ENCODE peak calls at places on chromosomes 16 and 17, in five cellular contexts. One of them, this sample, is unnamed.

GRCh38 chr17:17684901-17685774 is 3.9 kb downstream of the RAI1 start:
- DNase-seq in activated CD4-positive, alpha-beta T cell treated with anti-CD3 and anti-CD28 coated beads, Interleukin-2, amount 50 U/mL, for 1 hour: no peak
- DNase-seq in activated gamma-delta T cell treated with anti-CD3 and anti-CD28 coated beads, Interleukin-2, amount 50 U/mL, for 16 hours: no peak
- DNase-seq in NAMALWA: peak
- DNase-seq in fibroblast of the conjunctiva: peak
- DNase-seq in this sample: no peak

GRCh38 chr17:73695035-73695738 is 50.9 kb upstream of the SDK2 start:
- DNase-seq in NAMALWA: no peak
- DNase-seq in activated CD4-positive, alpha-beta T cell treated with anti-CD3 and anti-CD28 coated beads, Interleukin-2, amount 50 U/mL, for 1 hour: no peak
- DNase-seq in fibroblast of the conjunctiva: no peak
- DNase-seq in activated gamma-delta T cell treated with anti-CD3 and anti-CD28 coated beads, Interleukin-2, amount 50 U/mL, for 16 hours: no peak
- DNase-seq in this sample: no peak

GRCh38 chr16:57883480-57883879 is 81.2 kb upstream of the KIFC3 start:
- DNase-seq in activated CD4-positive, alpha-beta T cell treated with anti-CD3 and anti-CD28 coated beads, Interleukin-2, amount 50 U/mL, for 1 hour: no peak
- DNase-seq in NAMALWA: no peak
- DNase-seq in activated gamma-delta T cell treated with anti-CD3 and anti-CD28 coated beads, Interleukin-2, amount 50 U/mL, for 16 hours: no peak
- DNase-seq in fibroblast of the conjunctiva: no peak
- DNase-seq in this sample: no peak

GRCh38 chr17:5584971-5585794 is 874 bp upstream of the NLRP1 start:
- DNase-seq in activated gamma-delta T cell treated with anti-CD3 and anti-CD28 coated beads, Interleukin-2, amount 50 U/mL, for 16 hours: no peak
- DNase-seq in fibroblast of the conjunctiva: no peak
- DNase-seq in NAMALWA: no peak
- DNase-seq in activated CD4-positive, alpha-beta T cell treated with anti-CD3 and anti-CD28 coated beads, Interleukin-2, amount 50 U/mL, for 1 hour: no peak
- DNase-seq in this sample: peak

GRCh38 chr16:31141489-31142108 is 6.1 kb upstream of the PRSS8 start:
- DNase-seq in activated gamma-delta T cell treated with anti-CD3 and anti-CD28 coated beads, Interleukin-2, amount 50 U/mL, for 16 hours: no peak
- DNase-seq in NAMALWA: no peak
- DNase-seq in activated CD4-positive, alpha-beta T cell treated with anti-CD3 and anti-CD28 coated beads, Interleukin-2, amount 50 U/mL, for 1 hour: no peak
- DNase-seq in fibroblast of the conjunctiva: no peak
- DNase-seq in this sample: peak

GRCh38 chr17:40425741-40426140 is 8.0 kb upstream of the TOP2A start:
- DNase-seq in activated CD4-positive, alpha-beta T cell treated with anti-CD3 and anti-CD28 coated beads, Interleukin-2, amount 50 U/mL, for 1 hour: no peak
- DNase-seq in activated gamma-delta T cell treated with anti-CD3 and anti-CD28 coated beads, Interleukin-2, amount 50 U/mL, for 16 hours: no peak
- DNase-seq in fibroblast of the conjunctiva: no peak
- DNase-seq in NAMALWA: no peak
- DNase-seq in this sample: no peak

GRCh38 chr16:75188832-75189477 is 18.0 kb downstream of the CTRB2 start:
- DNase-seq in fibroblast of the conjunctiva: no peak
- DNase-seq in NAMALWA: no peak
- DNase-seq in activated gamma-delta T cell treated with anti-CD3 and anti-CD28 coated beads, Interleukin-2, amount 50 U/mL, for 16 hours: no peak
- DNase-seq in activated CD4-positive, alpha-beta T cell treated with anti-CD3 and anti-CD28 coated beads, Interleukin-2, amount 50 U/mL, for 1 hour: no peak
- DNase-seq in this sample: no peak

GRCh38 chr16:15643453-15644305 is 725 bp upstream of the MARF1 start:
- DNase-seq in activated gamma-delta T cell treated with anti-CD3 and anti-CD28 coated beads, Interleukin-2, amount 50 U/mL, for 16 hours: no peak
- DNase-seq in NAMALWA: peak
- DNase-seq in activated CD4-positive, alpha-beta T cell treated with anti-CD3 and anti-CD28 coated beads, Interleukin-2, amount 50 U/mL, for 1 hour: peak
- DNase-seq in fibroblast of the conjunctiva: peak
- DNase-seq in this sample: peak

GRCh38 chr17:6420173-6420641 is 14.7 kb downstream of the AIPL1 start:
- DNase-seq in activated CD4-positive, alpha-beta T cell treated with anti-CD3 and anti-CD28 coated beads, Interleukin-2, amount 50 U/mL, for 1 hour: peak
- DNase-seq in fibroblast of the conjunctiva: no peak
- DNase-seq in NAMALWA: no peak
- DNase-seq in activated gamma-delta T cell treated with anti-CD3 and anti-CD28 coated beads, Interleukin-2, amount 50 U/mL, for 16 hours: no peak
- DNase-seq in this sample: no peak

GRCh38 chr16:67396775-67397450 is 3.6 kb upstream of the TPPP3 start:
- DNase-seq in NAMALWA: no peak
- DNase-seq in fibroblast of the conjunctiva: no peak
- DNase-seq in activated CD4-positive, alpha-beta T cell treated with anti-CD3 and anti-CD28 coated beads, Interleukin-2, amount 50 U/mL, for 1 hour: no peak
- DNase-seq in activated gamma-delta T cell treated with anti-CD3 and anti-CD28 coated beads, Interleukin-2, amount 50 U/mL, for 16 hours: no peak
- DNase-seq in this sample: no peak

GRCh38 chr17:7573324-7574080 is 5.9 kb upstream of the CD68 start:
- DNase-seq in activated CD4-positive, alpha-beta T cell treated with anti-CD3 and anti-CD28 coated beads, Interleukin-2, amount 50 U/mL, for 1 hour: peak
- DNase-seq in activated gamma-delta T cell treated with anti-CD3 and anti-CD28 coated beads, Interleukin-2, amount 50 U/mL, for 16 hours: peak
- DNase-seq in NAMALWA: peak
- DNase-seq in fibroblast of the conjunctiva: peak
- DNase-seq in this sample: peak

GRCh38 chr17:27499451-27500265 is 43.4 kb downstream of the KSR1 start:
- DNase-seq in activated gamma-delta T cell treated with anti-CD3 and anti-CD28 coated beads, Interleukin-2, amount 50 U/mL, for 16 hours: no peak
- DNase-seq in fibroblast of the conjunctiva: no peak
- DNase-seq in NAMALWA: no peak
- DNase-seq in activated CD4-positive, alpha-beta T cell treated with anti-CD3 and anti-CD28 coated beads, Interleukin-2, amount 50 U/mL, for 1 hour: no peak
- DNase-seq in this sample: no peak

GRCh38 chr17:17417718-17418151 is 59.1 kb upstream of the MED9 start:
- DNase-seq in NAMALWA: no peak
- DNase-seq in activated gamma-delta T cell treated with anti-CD3 and anti-CD28 coated beads, Interleukin-2, amount 50 U/mL, for 16 hours: no peak
- DNase-seq in activated CD4-positive, alpha-beta T cell treated with anti-CD3 and anti-CD28 coated beads, Interleukin-2, amount 50 U/mL, for 1 hour: no peak
- DNase-seq in fibroblast of the conjunctiva: no peak
- DNase-seq in this sample: no peak

GRCh38 chr17:65698381-65699061 is 137.1 kb upstream of the AXIN2 start:
- DNase-seq in fibroblast of the conjunctiva: no peak
- DNase-seq in activated CD4-positive, alpha-beta T cell treated with anti-CD3 and anti-CD28 coated beads, Interleukin-2, amount 50 U/mL, for 1 hour: no peak
- DNase-seq in NAMALWA: no peak
- DNase-seq in activated gamma-delta T cell treated with anti-CD3 and anti-CD28 coated beads, Interleukin-2, amount 50 U/mL, for 16 hours: no peak
- DNase-seq in this sample: peak

GRCh38 chr17:7676533-7676932 is 10.8 kb downstream of the TP53 start:
- DNase-seq in activated gamma-delta T cell treated with anti-CD3 and anti-CD28 coated beads, Interleukin-2, amount 50 U/mL, for 16 hours: no peak
- DNase-seq in NAMALWA: no peak
- DNase-seq in activated CD4-positive, alpha-beta T cell treated with anti-CD3 and anti-CD28 coated beads, Interleukin-2, amount 50 U/mL, for 1 hour: no peak
- DNase-seq in fibroblast of the conjunctiva: no peak
- DNase-seq in this sample: no peak

GRCh38 chr17:19262650-19263620 is 25.8 kb downstream of the EPN2 start:
- DNase-seq in activated gamma-delta T cell treated with anti-CD3 and anti-CD28 coated beads, Interleukin-2, amount 50 U/mL, for 16 hours: no peak
- DNase-seq in NAMALWA: no peak
- DNase-seq in activated CD4-positive, alpha-beta T cell treated with anti-CD3 and anti-CD28 coated beads, Interleukin-2, amount 50 U/mL, for 1 hour: no peak
- DNase-seq in fibroblast of the conjunctiva: no peak
- DNase-seq in this sample: peak

GRCh38 chr17:65368341-65368740 is 193.1 kb downstream of the AXIN2 start:
- DNase-seq in activated gamma-delta T cell treated with anti-CD3 and anti-CD28 coated beads, Interleukin-2, amount 50 U/mL, for 16 hours: no peak
- DNase-seq in fibroblast of the conjunctiva: no peak
- DNase-seq in NAMALWA: no peak
- DNase-seq in activated CD4-positive, alpha-beta T cell treated with anti-CD3 and anti-CD28 coated beads, Interleukin-2, amount 50 U/mL, for 1 hour: no peak
- DNase-seq in this sample: no peak

GRCh38 chr17:31580331-31581021 is 189.0 kb downstream of the RAB11FIP4 start:
- DNase-seq in NAMALWA: no peak
- DNase-seq in activated CD4-positive, alpha-beta T cell treated with anti-CD3 and anti-CD28 coated beads, Interleukin-2, amount 50 U/mL, for 1 hour: no peak
- DNase-seq in fibroblast of the conjunctiva: no peak
- DNase-seq in activated gamma-delta T cell treated with anti-CD3 and anti-CD28 coated beads, Interleukin-2, amount 50 U/mL, for 16 hours: no peak
- DNase-seq in this sample: peak

GRCh38 chr17:7056386-7056785 is 12.5 kb upstream of the SLC16A11 start:
- DNase-seq in activated gamma-delta T cell treated with anti-CD3 and anti-CD28 coated beads, Interleukin-2, amount 50 U/mL, for 16 hours: no peak
- DNase-seq in fibroblast of the conjunctiva: no peak
- DNase-seq in NAMALWA: no peak
- DNase-seq in activated CD4-positive, alpha-beta T cell treated with anti-CD3 and anti-CD28 coated beads, Interleukin-2, amount 50 U/mL, for 1 hour: no peak
- DNase-seq in this sample: peak

GRCh38 chr16:78705694-78706093 is 606.2 kb downstream of the WWOX start:
- DNase-seq in activated CD4-positive, alpha-beta T cell treated with anti-CD3 and anti-CD28 coated beads, Interleukin-2, amount 50 U/mL, for 1 hour: no peak
- DNase-seq in activated gamma-delta T cell treated with anti-CD3 and anti-CD28 coated beads, Interleukin-2, amount 50 U/mL, for 16 hours: no peak
- DNase-seq in NAMALWA: peak
- DNase-seq in fibroblast of the conjunctiva: no peak
- DNase-seq in this sample: peak

GRCh38 chr17:50899005-50899460 is 32.9 kb upstream of the TOB1 start:
- DNase-seq in activated CD4-positive, alpha-beta T cell treated with anti-CD3 and anti-CD28 coated beads, Interleukin-2, amount 50 U/mL, for 1 hour: no peak
- DNase-seq in fibroblast of the conjunctiva: no peak
- DNase-seq in activated gamma-delta T cell treated with anti-CD3 and anti-CD28 coated beads, Interleukin-2, amount 50 U/mL, for 16 hours: no peak
- DNase-seq in NAMALWA: no peak
- DNase-seq in this sample: no peak

GRCh38 chr17:2867441-2868424 is 71.5 kb downstream of the RAP1GAP2 start:
- DNase-seq in fibroblast of the conjunctiva: peak
- DNase-seq in NAMALWA: no peak
- DNase-seq in activated gamma-delta T cell treated with anti-CD3 and anti-CD28 coated beads, Interleukin-2, amount 50 U/mL, for 16 hours: no peak
- DNase-seq in activated CD4-positive, alpha-beta T cell treated with anti-CD3 and anti-CD28 coated beads, Interleukin-2, amount 50 U/mL, for 1 hour: no peak
- DNase-seq in this sample: peak

GRCh38 chr16:10641953-10642949 is 52.5 kb downstream of the TEKT5 start:
- DNase-seq in NAMALWA: no peak
- DNase-seq in activated CD4-positive, alpha-beta T cell treated with anti-CD3 and anti-CD28 coated beads, Interleukin-2, amount 50 U/mL, for 1 hour: no peak
- DNase-seq in fibroblast of the conjunctiva: no peak
- DNase-seq in activated gamma-delta T cell treated with anti-CD3 and anti-CD28 coated beads, Interleukin-2, amount 50 U/mL, for 16 hours: no peak
- DNase-seq in this sample: no peak

GRCh38 chr16:380837-381787 is 666 bp downstream of the PGAP6 start:
- DNase-seq in fibroblast of the conjunctiva: no peak
- DNase-seq in NAMALWA: peak
- DNase-seq in activated CD4-positive, alpha-beta T cell treated with anti-CD3 and anti-CD28 coated beads, Interleukin-2, amount 50 U/mL, for 1 hour: peak
- DNase-seq in activated gamma-delta T cell treated with anti-CD3 and anti-CD28 coated beads, Interleukin-2, amount 50 U/mL, for 16 hours: no peak
- DNase-seq in this sample: no peak

GRCh38 chr17:7922499-7923289 is 6.6 kb upstream of the RNF227 start:
- DNase-seq in fibroblast of the conjunctiva: no peak
- DNase-seq in NAMALWA: peak
- DNase-seq in activated gamma-delta T cell treated with anti-CD3 and anti-CD28 coated beads, Interleukin-2, amount 50 U/mL, for 16 hours: peak
- DNase-seq in activated CD4-positive, alpha-beta T cell treated with anti-CD3 and anti-CD28 coated beads, Interleukin-2, amount 50 U/mL, for 1 hour: peak
- DNase-seq in this sample: peak

GRCh38 chr17:76586741-76587487 is 1.3 kb upstream of the ST6GALNAC2 start:
- DNase-seq in activated CD4-positive, alpha-beta T cell treated with anti-CD3 and anti-CD28 coated beads, Interleukin-2, amount 50 U/mL, for 1 hour: no peak
- DNase-seq in NAMALWA: no peak
- DNase-seq in fibroblast of the conjunctiva: no peak
- DNase-seq in activated gamma-delta T cell treated with anti-CD3 and anti-CD28 coated beads, Interleukin-2, amount 50 U/mL, for 16 hours: no peak
- DNase-seq in this sample: no peak

GRCh38 chr16:70582280-70582978 is 58.8 kb downstream of the SF3B3 start:
- DNase-seq in NAMALWA: no peak
- DNase-seq in activated CD4-positive, alpha-beta T cell treated with anti-CD3 and anti-CD28 coated beads, Interleukin-2, amount 50 U/mL, for 1 hour: no peak
- DNase-seq in fibroblast of the conjunctiva: no peak
- DNase-seq in activated gamma-delta T cell treated with anti-CD3 and anti-CD28 coated beads, Interleukin-2, amount 50 U/mL, for 16 hours: no peak
- DNase-seq in this sample: no peak

GRCh38 chr16:85330694-85331188 is 218.5 kb upstream of the CIBAR2 start:
- DNase-seq in activated gamma-delta T cell treated with anti-CD3 and anti-CD28 coated beads, Interleukin-2, amount 50 U/mL, for 16 hours: no peak
- DNase-seq in activated CD4-positive, alpha-beta T cell treated with anti-CD3 and anti-CD28 coated beads, Interleukin-2, amount 50 U/mL, for 1 hour: no peak
- DNase-seq in NAMALWA: peak
- DNase-seq in fibroblast of the conjunctiva: peak
- DNase-seq in this sample: peak

GRCh38 chr17:32494621-32495346 is 8.0 kb downstream of the CDK5R1 start:
- DNase-seq in NAMALWA: no peak
- DNase-seq in activated gamma-delta T cell treated with anti-CD3 and anti-CD28 coated beads, Interleukin-2, amount 50 U/mL, for 16 hours: no peak
- DNase-seq in activated CD4-positive, alpha-beta T cell treated with anti-CD3 and anti-CD28 coated beads, Interleukin-2, amount 50 U/mL, for 1 hour: no peak
- DNase-seq in fibroblast of the conjunctiva: no peak
- DNase-seq in this sample: no peak

GRCh38 chr16:22948603-22949368 is 134.8 kb downstream of the HS3ST2 start:
- DNase-seq in activated gamma-delta T cell treated with anti-CD3 and anti-CD28 coated beads, Interleukin-2, amount 50 U/mL, for 16 hours: no peak
- DNase-seq in fibroblast of the conjunctiva: peak
- DNase-seq in activated CD4-positive, alpha-beta T cell treated with anti-CD3 and anti-CD28 coated beads, Interleukin-2, amount 50 U/mL, for 1 hour: peak
- DNase-seq in NAMALWA: peak
- DNase-seq in this sample: peak

GRCh38 chr16:49837673-49838360 is 18.1 kb downstream of the ZNF423 start:
- DNase-seq in NAMALWA: no peak
- DNase-seq in activated gamma-delta T cell treated with anti-CD3 and anti-CD28 coated beads, Interleukin-2, amount 50 U/mL, for 16 hours: no peak
- DNase-seq in fibroblast of the conjunctiva: no peak
- DNase-seq in activated CD4-positive, alpha-beta T cell treated with anti-CD3 and anti-CD28 coated beads, Interleukin-2, amount 50 U/mL, for 1 hour: no peak
- DNase-seq in this sample: no peak

GRCh38 chr17:31695456-31696090 is 163.5 kb downstream of the COPRS start:
- DNase-seq in activated CD4-positive, alpha-beta T cell treated with anti-CD3 and anti-CD28 coated beads, Interleukin-2, amount 50 U/mL, for 1 hour: no peak
- DNase-seq in NAMALWA: no peak
- DNase-seq in fibroblast of the conjunctiva: no peak
- DNase-seq in activated gamma-delta T cell treated with anti-CD3 and anti-CD28 coated beads, Interleukin-2, amount 50 U/mL, for 16 hours: no peak
- DNase-seq in this sample: peak

GRCh38 chr16:10997485-10997884 is 53.1 kb downstream of the CLEC16A start:
- DNase-seq in activated CD4-positive, alpha-beta T cell treated with anti-CD3 and anti-CD28 coated beads, Interleukin-2, amount 50 U/mL, for 1 hour: no peak
- DNase-seq in fibroblast of the conjunctiva: no peak
- DNase-seq in activated gamma-delta T cell treated with anti-CD3 and anti-CD28 coated beads, Interleukin-2, amount 50 U/mL, for 16 hours: no peak
- DNase-seq in NAMALWA: no peak
- DNase-seq in this sample: no peak

GRCh38 chr17:77337150-77337549 is 196.4 kb downstream of the SEC14L1 start:
- DNase-seq in NAMALWA: no peak
- DNase-seq in activated CD4-positive, alpha-beta T cell treated with anti-CD3 and anti-CD28 coated beads, Interleukin-2, amount 50 U/mL, for 1 hour: no peak
- DNase-seq in fibroblast of the conjunctiva: no peak
- DNase-seq in activated gamma-delta T cell treated with anti-CD3 and anti-CD28 coated beads, Interleukin-2, amount 50 U/mL, for 16 hours: no peak
- DNase-seq in this sample: no peak

GRCh38 chr17:13835151-13835550 is 233.4 kb upstream of the HS3ST3A1 start:
- DNase-seq in activated gamma-delta T cell treated with anti-CD3 and anti-CD28 coated beads, Interleukin-2, amount 50 U/mL, for 16 hours: no peak
- DNase-seq in NAMALWA: no peak
- DNase-seq in activated CD4-positive, alpha-beta T cell treated with anti-CD3 and anti-CD28 coated beads, Interleukin-2, amount 50 U/mL, for 1 hour: no peak
- DNase-seq in fibroblast of the conjunctiva: no peak
- DNase-seq in this sample: no peak

This sample was measured in astrocyte.